ENCODE peak calls at places on chromosomes 2 and 18, in ten cellular contexts. One of them, this sample, is unnamed.

GRCh38 chr2:111704246-111704645 is 179.7 kb downstream of the ANAPC1 start:
- DNase-seq in activated CD4-positive, alpha-beta memory T cell treated with anti-CD3 and anti-CD28 coated beads for 36 hours: peak
- DNase-seq in PC-3: peak
- DNase-seq in HFF-Myc: no peak
- DNase-seq in GM18507: no peak
- DNase-seq in stimulated activated CD8-positive, alpha-beta memory T cell treated with anti-CD3 and anti-CD28 coated beads, Interleukin-15, amount 100 ng/mL, for 24 hours: no peak
- DNase-seq in glomerular endothelial cell: no peak
- DNase-seq in activated T-helper 1 cell treated with anti-CD3 and anti-CD28 coated beads, Interleukin-12 subunit alpha, Interleukin-12 subunit beta, Interleukin-2, Interleukin-4 antibody, amounts not matched to agents 30 ng/mL and 10 ng/mL and 1 ng/mL, durations not matched to agents 14 hours and 24 hours and 36 hours: no peak
- DNase-seq in occipital lobe: no peak
- DNase-seq in Daoy: peak
- DNase-seq in this sample: no peak

GRCh38 chr18:74146756-74147155 is 878 bp downstream of the FBXO15 start:
- DNase-seq in HFF-Myc: no peak
- DNase-seq in occipital lobe: no peak
- DNase-seq in glomerular endothelial cell: no peak
- DNase-seq in Daoy: no peak
- DNase-seq in GM18507: no peak
- DNase-seq in activated T-helper 1 cell treated with anti-CD3 and anti-CD28 coated beads, Interleukin-12 subunit alpha, Interleukin-12 subunit beta, Interleukin-2, Interleukin-4 antibody, amounts not matched to agents 30 ng/mL and 10 ng/mL and 1 ng/mL, durations not matched to agents 14 hours and 24 hours and 36 hours: no peak
- DNase-seq in PC-3: no peak
- DNase-seq in stimulated activated CD8-positive, alpha-beta memory T cell treated with anti-CD3 and anti-CD28 coated beads, Interleukin-15, amount 100 ng/mL, for 24 hours: no peak
- DNase-seq in activated CD4-positive, alpha-beta memory T cell treated with anti-CD3 and anti-CD28 coated beads for 36 hours: no peak
- DNase-seq in this sample: no peak

GRCh38 chr2:196233033-196233807 is 61.8 kb upstream of the STK17B start:
- DNase-seq in activated T-helper 1 cell treated with anti-CD3 and anti-CD28 coated beads, Interleukin-12 subunit alpha, Interleukin-12 subunit beta, Interleukin-2, Interleukin-4 antibody, amounts not matched to agents 30 ng/mL and 10 ng/mL and 1 ng/mL, durations not matched to agents 14 hours and 24 hours and 36 hours: no peak
- DNase-seq in activated CD4-positive, alpha-beta memory T cell treated with anti-CD3 and anti-CD28 coated beads for 36 hours: no peak
- DNase-seq in Daoy: peak
- DNase-seq in glomerular endothelial cell: peak
- DNase-seq in occipital lobe: no peak
- DNase-seq in PC-3: peak
- DNase-seq in stimulated activated CD8-positive, alpha-beta memory T cell treated with anti-CD3 and anti-CD28 coated beads, Interleukin-15, amount 100 ng/mL, for 24 hours: no peak
- DNase-seq in HFF-Myc: peak
- DNase-seq in GM18507: no peak
- DNase-seq in this sample: no peak

GRCh38 chr2:179218848-179219594 is 45.6 kb downstream of the SESTD1 start:
- DNase-seq in GM18507: peak
- DNase-seq in Daoy: peak
- DNase-seq in glomerular endothelial cell: peak
- DNase-seq in activated CD4-positive, alpha-beta memory T cell treated with anti-CD3 and anti-CD28 coated beads for 36 hours: peak
- DNase-seq in occipital lobe: peak
- DNase-seq in PC-3: peak
- DNase-seq in HFF-Myc: peak
- DNase-seq in activated T-helper 1 cell treated with anti-CD3 and anti-CD28 coated beads, Interleukin-12 subunit alpha, Interleukin-12 subunit beta, Interleukin-2, Interleukin-4 antibody, amounts not matched to agents 30 ng/mL and 10 ng/mL and 1 ng/mL, durations not matched to agents 14 hours and 24 hours and 36 hours: peak
- DNase-seq in stimulated activated CD8-positive, alpha-beta memory T cell treated with anti-CD3 and anti-CD28 coated beads, Interleukin-15, amount 100 ng/mL, for 24 hours: no peak
- DNase-seq in this sample: no peak

GRCh38 chr2:200335657-200336056 is 29.2 kb downstream of the SPATS2L start:
- DNase-seq in GM18507: no peak
- DNase-seq in stimulated activated CD8-positive, alpha-beta memory T cell treated with anti-CD3 and anti-CD28 coated beads, Interleukin-15, amount 100 ng/mL, for 24 hours: no peak
- DNase-seq in occipital lobe: no peak
- DNase-seq in glomerular endothelial cell: no peak
- DNase-seq in activated CD4-positive, alpha-beta memory T cell treated with anti-CD3 and anti-CD28 coated beads for 36 hours: no peak
- DNase-seq in activated T-helper 1 cell treated with anti-CD3 and anti-CD28 coated beads, Interleukin-12 subunit alpha, Interleukin-12 subunit beta, Interleukin-2, Interleukin-4 antibody, amounts not matched to agents 30 ng/mL and 10 ng/mL and 1 ng/mL, durations not matched to agents 14 hours and 24 hours and 36 hours: no peak
- DNase-seq in HFF-Myc: no peak
- DNase-seq in Daoy: peak
- DNase-seq in PC-3: peak
- DNase-seq in this sample: no peak

GRCh38 chr2:217099561-217099960 is 239.7 kb upstream of the TNP1 start:
- DNase-seq in PC-3: no peak
- DNase-seq in HFF-Myc: no peak
- DNase-seq in activated CD4-positive, alpha-beta memory T cell treated with anti-CD3 and anti-CD28 coated beads for 36 hours: no peak
- DNase-seq in occipital lobe: no peak
- DNase-seq in GM18507: no peak
- DNase-seq in activated T-helper 1 cell treated with anti-CD3 and anti-CD28 coated beads, Interleukin-12 subunit alpha, Interleukin-12 subunit beta, Interleukin-2, Interleukin-4 antibody, amounts not matched to agents 30 ng/mL and 10 ng/mL and 1 ng/mL, durations not matched to agents 14 hours and 24 hours and 36 hours: no peak
- DNase-seq in Daoy: no peak
- DNase-seq in stimulated activated CD8-positive, alpha-beta memory T cell treated with anti-CD3 and anti-CD28 coated beads, Interleukin-15, amount 100 ng/mL, for 24 hours: no peak
- DNase-seq in glomerular endothelial cell: no peak
- DNase-seq in this sample: no peak

GRCh38 chr2:167733750-167734149 is 513.6 kb downstream of the STK39 start:
- DNase-seq in occipital lobe: no peak
- DNase-seq in GM18507: no peak
- DNase-seq in activated CD4-positive, alpha-beta memory T cell treated with anti-CD3 and anti-CD28 coated beads for 36 hours: no peak
- DNase-seq in HFF-Myc: no peak
- DNase-seq in glomerular endothelial cell: no peak
- DNase-seq in Daoy: peak
- DNase-seq in activated T-helper 1 cell treated with anti-CD3 and anti-CD28 coated beads, Interleukin-12 subunit alpha, Interleukin-12 subunit beta, Interleukin-2, Interleukin-4 antibody, amounts not matched to agents 30 ng/mL and 10 ng/mL and 1 ng/mL, durations not matched to agents 14 hours and 24 hours and 36 hours: no peak
- DNase-seq in stimulated activated CD8-positive, alpha-beta memory T cell treated with anti-CD3 and anti-CD28 coated beads, Interleukin-15, amount 100 ng/mL, for 24 hours: no peak
- DNase-seq in PC-3: no peak
- DNase-seq in this sample: no peak

GRCh38 chr2:102589444-102589843 is 29.9 kb upstream of the SLC9A2 start:
- DNase-seq in GM18507: no peak
- DNase-seq in occipital lobe: no peak
- DNase-seq in glomerular endothelial cell: no peak
- DNase-seq in stimulated activated CD8-positive, alpha-beta memory T cell treated with anti-CD3 and anti-CD28 coated beads, Interleukin-15, amount 100 ng/mL, for 24 hours: no peak
- DNase-seq in activated CD4-positive, alpha-beta memory T cell treated with anti-CD3 and anti-CD28 coated beads for 36 hours: no peak
- DNase-seq in HFF-Myc: no peak
- DNase-seq in PC-3: no peak
- DNase-seq in activated T-helper 1 cell treated with anti-CD3 and anti-CD28 coated beads, Interleukin-12 subunit alpha, Interleukin-12 subunit beta, Interleukin-2, Interleukin-4 antibody, amounts not matched to agents 30 ng/mL and 10 ng/mL and 1 ng/mL, durations not matched to agents 14 hours and 24 hours and 36 hours: no peak
- DNase-seq in Daoy: no peak
- DNase-seq in this sample: no peak

GRCh38 chr2:237310515-237311114 is 103.3 kb downstream of the COL6A3 start:
- DNase-seq in HFF-Myc: no peak
- DNase-seq in activated CD4-positive, alpha-beta memory T cell treated with anti-CD3 and anti-CD28 coated beads for 36 hours: no peak
- DNase-seq in GM18507: no peak
- DNase-seq in activated T-helper 1 cell treated with anti-CD3 and anti-CD28 coated beads, Interleukin-12 subunit alpha, Interleukin-12 subunit beta, Interleukin-2, Interleukin-4 antibody, amounts not matched to agents 30 ng/mL and 10 ng/mL and 1 ng/mL, durations not matched to agents 14 hours and 24 hours and 36 hours: no peak
- DNase-seq in occipital lobe: no peak
- DNase-seq in stimulated activated CD8-positive, alpha-beta memory T cell treated with anti-CD3 and anti-CD28 coated beads, Interleukin-15, amount 100 ng/mL, for 24 hours: no peak
- DNase-seq in PC-3: peak
- DNase-seq in glomerular endothelial cell: no peak
- DNase-seq in Daoy: peak
- DNase-seq in this sample: no peak